ENCODE peak calls at places on chromosomes 7 and 10, in eight cellular contexts. One of them, this sample, is unnamed.

GRCh38 chr7:9719721-9720120 is 1254.0 kb upstream of the PHF14 start:
- DNase-seq in HCT116: no peak
- DNase-seq in H1: no peak
- DNase-seq in GM12878: no peak
- DNase-seq in K562: no peak
- DNase-seq in endothelial cell of umbilical vein: no peak
- DNase-seq in HepG2: no peak
- DNase-seq in GM23338: no peak
- DNase-seq in this sample: no peak

GRCh38 chr7:145339319-145339718 is 503.5 kb upstream of the TPK1 start:
- DNase-seq in K562: no peak
- DNase-seq in endothelial cell of umbilical vein: no peak
- DNase-seq in GM23338: no peak
- DNase-seq in HepG2: no peak
- DNase-seq in H1: no peak
- DNase-seq in GM12878: no peak
- DNase-seq in HCT116: no peak
- DNase-seq in this sample: no peak

GRCh38 chr7:128404826-128405344 is 4.9 kb downstream of the IMPDH1 start:
- DNase-seq in HCT116: no peak
- DNase-seq in endothelial cell of umbilical vein: peak; percentile 34
- DNase-seq in H1: no peak
- DNase-seq in HepG2: no peak
- DNase-seq in GM12878: no peak
- DNase-seq in K562: no peak
- DNase-seq in GM23338: no peak
- DNase-seq in this sample: no peak

GRCh38 chr7:832292-832967 is at the start of gene SUN1:
- DNase-seq in HCT116: peak; percentile 87
- DNase-seq in K562: no peak
- DNase-seq in endothelial cell of umbilical vein: peak; percentile 88
- DNase-seq in H1: no peak
- DNase-seq in GM12878: peak; percentile 26
- DNase-seq in HepG2: peak; percentile 13
- DNase-seq in GM23338: peak; percentile 66
- DNase-seq in this sample: no peak

GRCh38 chr7:21028186-21028989 is 241.7 kb upstream of the SP8 start:
- DNase-seq in GM12878: no peak
- DNase-seq in H1: no peak
- DNase-seq in HepG2: no peak
- DNase-seq in GM23338: peak; percentile 41
- DNase-seq in K562: no peak
- DNase-seq in endothelial cell of umbilical vein: no peak
- DNase-seq in HCT116: no peak
- DNase-seq in this sample: no peak

GRCh38 chr10:689433-690226 is at the start of gene DIP2C:
- DNase-seq in GM23338: peak; percentile 80
- DNase-seq in H1: no peak
- DNase-seq in HepG2: peak; percentile 16
- DNase-seq in GM12878: no peak
- DNase-seq in HCT116: peak; percentile 16
- DNase-seq in K562: no peak
- DNase-seq in endothelial cell of umbilical vein: peak; percentile 41
- DNase-seq in this sample: no peak

GRCh38 chr10:85458274-85458673 is 908.3 kb downstream of the GRID1 start:
- DNase-seq in endothelial cell of umbilical vein: no peak
- DNase-seq in HCT116: no peak
- DNase-seq in K562: no peak
- DNase-seq in GM12878: no peak
- DNase-seq in HepG2: no peak
- DNase-seq in H1: no peak
- DNase-seq in GM23338: no peak
- DNase-seq in this sample: no peak

GRCh38 chr7:46244752-46245151 is 323.7 kb upstream of the IGFBP3 start:
- DNase-seq in GM23338: no peak
- DNase-seq in H1: no peak
- DNase-seq in endothelial cell of umbilical vein: no peak
- DNase-seq in K562: no peak
- DNase-seq in GM12878: no peak
- DNase-seq in HCT116: no peak
- DNase-seq in HepG2: no peak
- DNase-seq in this sample: no peak

GRCh38 chr7:99108615-99109014 is 35.3 kb downstream of the SMURF1 start:
- DNase-seq in HepG2: no peak
- DNase-seq in GM12878: no peak
- DNase-seq in HCT116: no peak
- DNase-seq in H1: no peak
- DNase-seq in GM23338: no peak
- DNase-seq in K562: no peak
- DNase-seq in endothelial cell of umbilical vein: no peak
- DNase-seq in this sample: no peak

GRCh38 chr10:5601826-5602225 is 64.6 kb downstream of the ASB13 start:
- DNase-seq in endothelial cell of umbilical vein: no peak
- DNase-seq in GM23338: no peak
- DNase-seq in H1: no peak
- DNase-seq in HCT116: no peak
- DNase-seq in GM12878: no peak
- DNase-seq in HepG2: no peak
- DNase-seq in K562: no peak
- DNase-seq in this sample: no peak

GRCh38 chr7:22849662-22850061 is 27.0 kb upstream of the TOMM7 start:
- DNase-seq in HepG2: no peak
- DNase-seq in K562: no peak
- DNase-seq in GM12878: no peak
- DNase-seq in H1: no peak
- DNase-seq in GM23338: no peak
- DNase-seq in endothelial cell of umbilical vein: no peak
- DNase-seq in HCT116: no peak
- DNase-seq in this sample: no peak

GRCh38 chr10:84293574-84294016 is 34.8 kb upstream of the CCSER2 start:
- DNase-seq in endothelial cell of umbilical vein: no peak
- DNase-seq in HepG2: no peak
- DNase-seq in H1: no peak
- DNase-seq in GM23338: no peak
- DNase-seq in HCT116: no peak
- DNase-seq in K562: peak; percentile 92
- DNase-seq in GM12878: no peak
- DNase-seq in this sample: no peak

GRCh38 chr7:30469303-30469702 is 9.3 kb downstream of the NOD1 start:
- DNase-seq in H1: peak; percentile 79
- DNase-seq in endothelial cell of umbilical vein: peak; percentile 99
- DNase-seq in GM23338: peak; percentile 96
- DNase-seq in K562: no peak
- DNase-seq in HCT116: peak; percentile 8
- DNase-seq in HepG2: peak; percentile 83
- DNase-seq in GM12878: no peak
- DNase-seq in this sample: no peak

GRCh38 chr7:138608292-138608691 is 92.9 kb downstream of the SVOPL start:
- DNase-seq in GM23338: no peak
- DNase-seq in K562: no peak
- DNase-seq in H1: no peak
- DNase-seq in HepG2: no peak
- DNase-seq in GM12878: peak; percentile 2
- DNase-seq in HCT116: no peak
- DNase-seq in endothelial cell of umbilical vein: peak; percentile 13
- DNase-seq in this sample: no peak

GRCh38 chr7:149287622-149288021 is 25.6 kb downstream of the ZNF783 start:
- DNase-seq in GM12878: no peak
- DNase-seq in HCT116: no peak
- DNase-seq in K562: no peak
- DNase-seq in H1: no peak
- DNase-seq in endothelial cell of umbilical vein: no peak
- DNase-seq in HepG2: no peak
- DNase-seq in GM23338: no peak
- DNase-seq in this sample: no peak

GRCh38 chr7:149284850-149285580 is 23.0 kb downstream of the ZNF783 start:
- DNase-seq in H1: peak; percentile 73
- DNase-seq in HepG2: no peak
- DNase-seq in HCT116: peak; percentile 64
- DNase-seq in K562: peak; percentile 96
- DNase-seq in GM12878: peak; percentile 68
- DNase-seq in GM23338: peak; percentile 98
- DNase-seq in endothelial cell of umbilical vein: peak; percentile 95
- DNase-seq in this sample: no peak

GRCh38 chr7:149286811-149287400 is 24.9 kb downstream of the ZNF783 start:
- DNase-seq in HCT116: no peak
- DNase-seq in H1: no peak
- DNase-seq in GM12878: no peak
- DNase-seq in endothelial cell of umbilical vein: no peak
- DNase-seq in HepG2: no peak
- DNase-seq in GM23338: no peak
- DNase-seq in K562: no peak
- DNase-seq in this sample: no peak

GRCh38 chr7:149284343-149284742 is 22.3 kb downstream of the ZNF783 start:
- DNase-seq in endothelial cell of umbilical vein: no peak
- DNase-seq in HepG2: no peak
- DNase-seq in HCT116: no peak
- DNase-seq in K562: no peak
- DNase-seq in GM23338: peak; percentile 35
- DNase-seq in GM12878: no peak
- DNase-seq in H1: no peak
- DNase-seq in this sample: no peak

GRCh38 chr7:149285581-149285975 is 23.6 kb downstream of the ZNF783 start:
- DNase-seq in endothelial cell of umbilical vein: peak; percentile 34
- DNase-seq in H1: no peak
- DNase-seq in K562: no peak
- DNase-seq in HCT116: no peak
- DNase-seq in GM23338: peak; percentile 49
- DNase-seq in GM12878: no peak
- DNase-seq in HepG2: no peak
- DNase-seq in this sample: no peak
- H3K27ac ChIP-seq in endothelial cell of umbilical vein: no peak overlapping the region
- H3K27ac ChIP-seq in H1: no peak overlapping the region
- H3K27ac ChIP-seq in K562: no peak overlapping the region
- H3K27ac ChIP-seq in HCT116: no peak overlapping the region
- H3K27ac ChIP-seq in GM23338: no peak overlapping the region
- H3K27ac ChIP-seq in GM12878: no peak overlapping the region
- H3K27ac ChIP-seq in HepG2: no peak overlapping the region
- H3K27ac ChIP-seq in this sample: no peak overlapping the region

DNA sequence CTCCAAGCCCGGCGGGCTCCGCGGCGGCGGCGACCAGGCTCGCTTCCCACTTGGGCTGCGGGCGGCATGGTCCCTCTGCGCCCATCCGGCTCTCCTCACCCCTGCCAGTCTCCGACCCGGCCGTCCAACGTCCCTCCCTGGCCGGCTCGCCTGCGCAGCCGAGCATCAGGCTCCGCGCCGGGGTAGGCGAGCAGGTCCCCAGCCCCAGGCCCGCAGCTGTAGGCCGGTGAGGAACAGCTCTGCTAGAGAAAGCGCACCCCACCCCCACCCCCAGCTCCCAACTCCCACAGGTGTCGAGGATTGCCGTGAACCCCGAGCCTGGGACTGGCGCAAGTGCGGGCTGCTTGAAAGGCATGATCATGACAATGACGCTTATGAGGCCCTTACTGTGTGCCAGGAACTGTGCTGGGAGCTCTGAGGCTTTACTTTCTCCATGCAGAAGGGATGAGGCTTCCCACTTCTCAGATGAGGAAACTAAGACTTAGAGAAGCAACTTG is 20.8 kb upstream of the PAX2 start:
- DNase-seq in GM23338: peak; percentile 40
- DNase-seq in K562: no peak
- DNase-seq in endothelial cell of umbilical vein: no peak
- DNase-seq in HCT116: no peak
- DNase-seq in GM12878: no peak
- DNase-seq in H1: no peak
- DNase-seq in HepG2: no peak
- DNase-seq in this sample: no peak
- TF ChIP-seq EZH2 in GM23338: peak; percentile 80
- TF ChIP-seq EZH2 in K562: no peak
- TF ChIP-seq EZH2 in endothelial cell of umbilical vein: peak; percentile 88
- TF ChIP-seq EZH2 in HCT116: no peak
- TF ChIP-seq EZH2 in GM12878: no peak
- TF ChIP-seq EZH2 in H1: peak; percentile 91
- TF ChIP-seq EZH2 in HepG2: no peak
- TF ChIP-seq EZH2 in this sample: no peak

GRCh38 chr10:79018591-79019011 is 50.2 kb upstream of the ZMIZ1 start:
- DNase-seq in GM23338: no peak
- DNase-seq in endothelial cell of umbilical vein: no peak
- DNase-seq in GM12878: no peak
- DNase-seq in HepG2: no peak
- DNase-seq in H1: no peak
- DNase-seq in K562: no peak
- DNase-seq in HCT116: no peak
- DNase-seq in this sample: no peak

GRCh38 chr10:79021331-79021907 is 47.3 kb upstream of the ZMIZ1 start:
- DNase-seq in endothelial cell of umbilical vein: no peak
- DNase-seq in GM23338: no peak
- DNase-seq in HepG2: no peak
- DNase-seq in HCT116: no peak
- DNase-seq in H1: no peak
- DNase-seq in K562: no peak
- DNase-seq in GM12878: no peak
- DNase-seq in this sample: no peak

GRCh38 chr10:79019441-79019840 is 49.3 kb upstream of the ZMIZ1 start:
- DNase-seq in HepG2: no peak
- DNase-seq in H1: no peak
- DNase-seq in HCT116: no peak
- DNase-seq in GM23338: no peak
- DNase-seq in endothelial cell of umbilical vein: no peak
- DNase-seq in K562: no peak
- DNase-seq in GM12878: no peak
- DNase-seq in this sample: no peak

GRCh38 chr10:79020605-79021004 is 48.2 kb upstream of the ZMIZ1 start:
- DNase-seq in H1: no peak
- DNase-seq in GM12878: no peak
- DNase-seq in GM23338: no peak
- DNase-seq in HCT116: no peak
- DNase-seq in K562: no peak
- DNase-seq in HepG2: no peak
- DNase-seq in endothelial cell of umbilical vein: no peak
- DNase-seq in this sample: no peak

GRCh38 chr10:79019961-79020491 is 48.7 kb upstream of the ZMIZ1 start:
- DNase-seq in GM12878: no peak
- DNase-seq in GM23338: no peak
- DNase-seq in HCT116: no peak
- DNase-seq in H1: no peak
- DNase-seq in endothelial cell of umbilical vein: no peak
- DNase-seq in K562: peak; percentile 91
- DNase-seq in HepG2: peak; percentile 60
- DNase-seq in this sample: no peak
- TF ChIP-seq POLR2AphosphoS5 in GM12878: no peak
- TF ChIP-seq POLR2AphosphoS5 in GM23338: no peak
- TF ChIP-seq POLR2AphosphoS5 in HCT116: no peak
- TF ChIP-seq POLR2AphosphoS5 in H1: no peak
- TF ChIP-seq POLR2AphosphoS5 in endothelial cell of umbilical vein: no peak
- TF ChIP-seq POLR2AphosphoS5 in K562: peak; percentile 97
- TF ChIP-seq POLR2AphosphoS5 in HepG2: no peak
- TF ChIP-seq POLR2AphosphoS5 in this sample: no peak

DNA sequence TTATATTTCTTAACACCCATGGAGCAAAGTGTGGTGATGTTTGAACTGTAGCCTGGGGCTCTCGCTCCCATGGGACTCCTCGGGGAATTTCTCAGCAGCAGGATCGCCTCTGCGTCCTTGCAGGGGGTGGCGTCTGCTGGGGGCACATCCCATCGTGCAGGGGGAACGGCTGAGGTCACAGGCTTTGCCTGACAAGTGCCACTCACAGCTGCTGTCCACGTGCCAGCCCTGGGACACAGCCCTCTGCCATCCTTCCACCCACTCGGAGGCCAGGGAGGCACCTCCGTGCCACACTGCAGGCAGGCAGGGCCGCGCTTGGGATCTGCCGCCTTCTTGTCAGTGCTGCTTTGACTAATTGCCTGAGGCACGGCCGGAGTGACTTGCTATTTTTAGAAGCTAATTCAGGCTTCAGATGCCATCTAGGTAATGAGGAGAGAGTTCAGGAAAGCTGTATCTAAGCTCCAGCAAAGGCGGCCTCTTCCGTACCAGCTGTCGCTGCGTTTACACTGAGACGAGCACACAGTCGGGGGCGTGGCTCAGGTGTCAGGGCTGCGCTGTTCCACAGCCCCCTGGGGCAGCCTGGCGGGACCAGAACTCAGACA is 45.7 kb downstream of the PITRM1 start:
- DNase-seq in endothelial cell of umbilical vein: no peak
- DNase-seq in HepG2: no peak
- DNase-seq in K562: no peak
- DNase-seq in GM12878: no peak
- DNase-seq in H1: no peak
- DNase-seq in GM23338: no peak
- DNase-seq in HCT116: no peak
- DNase-seq in this sample: peak; percentile 37
- H3K27ac ChIP-seq in endothelial cell of umbilical vein: no peak overlapping the region
- H3K27ac ChIP-seq in HepG2: no peak overlapping the region
- H3K27ac ChIP-seq in K562: no peak overlapping the region
- H3K27ac ChIP-seq in GM12878: no peak overlapping the region
- H3K27ac ChIP-seq in H1: no peak overlapping the region
- H3K27ac ChIP-seq in GM23338: no peak overlapping the region
- H3K27ac ChIP-seq in HCT116: no peak overlapping the region
- H3K27ac ChIP-seq in this sample: no peak overlapping the region